ENCODE peak calls at places on chromosomes 4 and X, in five cellular contexts. One of them, this sample, is unnamed.

GRCh38 chr4:81194286-81194685 is 20.7 kb downstream of the PRKG2 start:
- DNase-seq in AG09309: no peak
- DNase-seq in kidney epithelial cell: no peak
- DNase-seq in adrenal gland: no peak
- DNase-seq in tibial artery: no peak
- DNase-seq in this sample: no peak

GRCh38 chr4:56314207-56314915 is 72.9 kb downstream of the AASDH start:
- DNase-seq in adrenal gland: no peak
- DNase-seq in kidney epithelial cell: no peak
- DNase-seq in tibial artery: no peak
- DNase-seq in AG09309: no peak
- DNase-seq in this sample: peak; percentile 50

GRCh38 chrX:19852014-19853005 is 35.1 kb downstream of the SH3KBP1 start:
- DNase-seq in tibial artery: no peak
- DNase-seq in AG09309: no peak
- DNase-seq in adrenal gland: peak; percentile 30
- DNase-seq in kidney epithelial cell: no peak
- DNase-seq in this sample: no peak

GRCh38 chr4:179989975-179990374 is 2253.2 kb upstream of the TENM3 start:
- DNase-seq in tibial artery: no peak
- DNase-seq in adrenal gland: no peak
- DNase-seq in AG09309: no peak
- DNase-seq in kidney epithelial cell: peak; percentile 80
- DNase-seq in this sample: no peak

GRCh38 chr4:2295535-2296442 is 33.9 kb upstream of the MXD4 start:
- DNase-seq in adrenal gland: no peak
- DNase-seq in AG09309: no peak
- DNase-seq in tibial artery: peak; percentile 61
- DNase-seq in kidney epithelial cell: no peak
- DNase-seq in this sample: peak; percentile 71

GRCh38 chrX:44228621-44229020 is 114.9 kb downstream of the EFHC2 start:
- DNase-seq in tibial artery: no peak
- DNase-seq in AG09309: no peak
- DNase-seq in kidney epithelial cell: no peak
- DNase-seq in adrenal gland: no peak
- DNase-seq in this sample: no peak

GRCh38 chr4:95181446-95182306 is 367.1 kb downstream of the UNC5C start:
- DNase-seq in kidney epithelial cell: no peak
- DNase-seq in AG09309: no peak
- DNase-seq in adrenal gland: peak; percentile 24
- DNase-seq in tibial artery: no peak
- DNase-seq in this sample: no peak

GRCh38 chr4:87036713-87037112 is 101.9 kb downstream of the AFF1 start:
- DNase-seq in tibial artery: no peak
- DNase-seq in AG09309: no peak
- DNase-seq in adrenal gland: no peak
- DNase-seq in kidney epithelial cell: no peak
- DNase-seq in this sample: no peak

GRCh38 chrX:128676651-128677050 is 624.4 kb upstream of the ACTRT1 start:
- DNase-seq in tibial artery: no peak
- DNase-seq in kidney epithelial cell: no peak
- DNase-seq in AG09309: no peak
- DNase-seq in adrenal gland: no peak
- DNase-seq in this sample: no peak

GRCh38 chrX:120727911-120728310 is 98.1 kb upstream of the C1GALT1C1 start:
- DNase-seq in adrenal gland: no peak
- DNase-seq in kidney epithelial cell: no peak
- DNase-seq in tibial artery: no peak
- DNase-seq in AG09309: no peak
- DNase-seq in this sample: no peak

GRCh38 chr4:83217721-83218522 is 66.7 kb downstream of the COQ2 start:
- DNase-seq in kidney epithelial cell: no peak
- DNase-seq in AG09309: no peak
- DNase-seq in tibial artery: no peak
- DNase-seq in adrenal gland: peak; percentile 28
- DNase-seq in this sample: no peak

GRCh38 chr4:164134388-164134787 is 619.5 kb upstream of the SMIM31 start:
- DNase-seq in AG09309: no peak
- DNase-seq in kidney epithelial cell: no peak
- DNase-seq in tibial artery: no peak
- DNase-seq in adrenal gland: no peak
- DNase-seq in this sample: no peak

GRCh38 chrX:129478516-129478915 is 44.8 kb downstream of the SMARCA1 start:
- DNase-seq in tibial artery: no peak
- DNase-seq in kidney epithelial cell: no peak
- DNase-seq in adrenal gland: no peak
- DNase-seq in AG09309: no peak
- DNase-seq in this sample: no peak

GRCh38 chr4:56038763-56039162 is 90.0 kb downstream of the CEP135 start:
- DNase-seq in tibial artery: no peak
- DNase-seq in kidney epithelial cell: no peak
- DNase-seq in AG09309: no peak
- DNase-seq in adrenal gland: no peak
- DNase-seq in this sample: no peak

GRCh38 chr4:158129649-158130048 is 43.2 kb downstream of the GASK1B start:
- DNase-seq in tibial artery: no peak
- DNase-seq in adrenal gland: no peak
- DNase-seq in kidney epithelial cell: peak; percentile 61
- DNase-seq in AG09309: no peak
- DNase-seq in this sample: no peak

GRCh38 chr4:185254434-185254833 is 45.0 kb downstream of the SNX25 start:
- DNase-seq in tibial artery: no peak
- DNase-seq in AG09309: no peak
- DNase-seq in kidney epithelial cell: no peak
- DNase-seq in adrenal gland: no peak
- DNase-seq in this sample: no peak

GRCh38 chr4:52685316-52685715 is 26.2 kb upstream of the USP46 start:
- DNase-seq in adrenal gland: no peak
- DNase-seq in AG09309: no peak
- DNase-seq in tibial artery: no peak
- DNase-seq in kidney epithelial cell: no peak
- DNase-seq in this sample: no peak

GRCh38 chr4:165209796-165210195 is 2.4 kb downstream of the KLHL2 start:
- DNase-seq in AG09309: no peak
- DNase-seq in tibial artery: no peak
- DNase-seq in adrenal gland: no peak
- DNase-seq in kidney epithelial cell: no peak
- DNase-seq in this sample: no peak

GRCh38 chr4:74543247-74543670 is 98.3 kb downstream of the AREG start:
- DNase-seq in adrenal gland: no peak
- DNase-seq in tibial artery: no peak
- DNase-seq in AG09309: no peak
- DNase-seq in kidney epithelial cell: no peak
- DNase-seq in this sample: no peak

GRCh38 chrX:105651052-105651451 is 171.3 kb upstream of the NRK start:
- DNase-seq in adrenal gland: no peak
- DNase-seq in AG09309: no peak
- DNase-seq in kidney epithelial cell: no peak
- DNase-seq in tibial artery: no peak
- DNase-seq in this sample: no peak

GRCh38 chr4:59904331-59904730 is 1295.8 kb upstream of the ADGRL3 start:
- DNase-seq in adrenal gland: no peak
- DNase-seq in tibial artery: no peak
- DNase-seq in kidney epithelial cell: no peak
- DNase-seq in AG09309: no peak
- DNase-seq in this sample: no peak

GRCh38 chrX:69216446-69216845 is 51.2 kb upstream of the PJA1 start:
- DNase-seq in adrenal gland: no peak
- DNase-seq in tibial artery: no peak
- DNase-seq in kidney epithelial cell: no peak
- DNase-seq in AG09309: no peak
- DNase-seq in this sample: no peak

GRCh38 chr4:102253860-102254259 is 91.4 kb downstream of the SLC39A8 start:
- DNase-seq in adrenal gland: no peak
- DNase-seq in kidney epithelial cell: no peak
- DNase-seq in AG09309: no peak
- DNase-seq in tibial artery: no peak
- DNase-seq in this sample: no peak

GRCh38 chr4:6549445-6549844 is 25.5 kb upstream of the MAN2B2 start:
- DNase-seq in adrenal gland: no peak
- DNase-seq in kidney epithelial cell: no peak
- DNase-seq in tibial artery: no peak
- DNase-seq in AG09309: no peak
- DNase-seq in this sample: no peak

GRCh38 chr4:82688091-82688815 is 110.3 kb downstream of the SCD5 start:
- DNase-seq in tibial artery: no peak
- DNase-seq in kidney epithelial cell: no peak
- DNase-seq in adrenal gland: no peak
- DNase-seq in AG09309: no peak
- DNase-seq in this sample: no peak

GRCh38 chr4:99868126-99868596 is 26.1 kb downstream of the LAMTOR3 start:
- DNase-seq in AG09309: peak; percentile 49
- DNase-seq in kidney epithelial cell: peak; percentile 21
- DNase-seq in adrenal gland: no peak
- DNase-seq in tibial artery: no peak
- DNase-seq in this sample: no peak

GRCh38 chr4:112357453-112357852 is 60.3 kb downstream of the ALPK1 start:
- DNase-seq in tibial artery: no peak
- DNase-seq in adrenal gland: no peak
- DNase-seq in kidney epithelial cell: no peak
- DNase-seq in AG09309: no peak
- DNase-seq in this sample: no peak

GRCh38 chrX:153549807-153550206 is 32.4 kb downstream of the ATP2B3 start:
- DNase-seq in kidney epithelial cell: no peak
- DNase-seq in adrenal gland: no peak
- DNase-seq in tibial artery: no peak
- DNase-seq in AG09309: no peak
- DNase-seq in this sample: no peak

GRCh38 chr4:7622371-7622770 is 187.6 kb upstream of the PSAPL1 start:
- DNase-seq in AG09309: no peak
- DNase-seq in kidney epithelial cell: no peak
- DNase-seq in adrenal gland: no peak
- DNase-seq in tibial artery: no peak
- DNase-seq in this sample: no peak

GRCh38 chr4:175290401-175290800 is 372.2 kb downstream of the ADAM29 start:
- DNase-seq in tibial artery: no peak
- DNase-seq in kidney epithelial cell: no peak
- DNase-seq in AG09309: peak; percentile 47
- DNase-seq in adrenal gland: no peak
- DNase-seq in this sample: no peak

GRCh38 chrX:19756577-19757131 is 130.7 kb downstream of the SH3KBP1 start:
- DNase-seq in tibial artery: no peak
- DNase-seq in adrenal gland: no peak
- DNase-seq in AG09309: no peak
- DNase-seq in kidney epithelial cell: no peak
- DNase-seq in this sample: no peak

GRCh38 chr4:72255269-72255668 is 223.5 kb downstream of the NPFFR2 start:
- DNase-seq in tibial artery: no peak
- DNase-seq in adrenal gland: no peak
- DNase-seq in AG09309: no peak
- DNase-seq in kidney epithelial cell: no peak
- DNase-seq in this sample: no peak

GRCh38 chrX:153645921-153646481 is 1.0 kb upstream of the DUSP9 start:
- DNase-seq in adrenal gland: peak; percentile 10
- DNase-seq in tibial artery: peak; percentile 29
- DNase-seq in kidney epithelial cell: no peak
- DNase-seq in AG09309: no peak
- DNase-seq in this sample: no peak

GRCh38 chr4:186724048-186724860 is 598 bp upstream of the FAT1 start:
- DNase-seq in kidney epithelial cell: no peak
- DNase-seq in adrenal gland: no peak
- DNase-seq in AG09309: no peak
- DNase-seq in tibial artery: peak; percentile 83
- DNase-seq in this sample: peak; percentile 80

GRCh38 chrX:115895678-115896329 is 274.7 kb upstream of the AGTR2 start:
- DNase-seq in tibial artery: no peak
- DNase-seq in adrenal gland: no peak
- DNase-seq in AG09309: no peak
- DNase-seq in kidney epithelial cell: no peak
- DNase-seq in this sample: no peak
- TF ChIP-seq CTCF in tibial artery: no peak
- TF ChIP-seq CTCF in adrenal gland: no peak
- TF ChIP-seq CTCF in AG09309: no peak
- TF ChIP-seq CTCF in kidney epithelial cell: no peak
- TF ChIP-seq CTCF in this sample: no peak

GRCh38 chrX:132853040-132853439 is 105.4 kb downstream of the HS6ST2 start:
- DNase-seq in adrenal gland: no peak
- DNase-seq in AG09309: no peak
- DNase-seq in kidney epithelial cell: no peak
- DNase-seq in tibial artery: no peak
- DNase-seq in this sample: no peak

GRCh38 chrX:132861076-132861475 is 97.4 kb downstream of the HS6ST2 start:
- DNase-seq in adrenal gland: no peak
- DNase-seq in tibial artery: no peak
- DNase-seq in AG09309: no peak
- DNase-seq in kidney epithelial cell: no peak
- DNase-seq in this sample: no peak

GRCh38 chrX:132858018-132858417 is 100.4 kb downstream of the HS6ST2 start:
- DNase-seq in adrenal gland: no peak
- DNase-seq in kidney epithelial cell: no peak
- DNase-seq in tibial artery: no peak
- DNase-seq in AG09309: no peak
- DNase-seq in this sample: no peak

GRCh38 chrX:132860200-132860599 is 98.2 kb downstream of the HS6ST2 start:
- DNase-seq in AG09309: no peak
- DNase-seq in adrenal gland: no peak
- DNase-seq in kidney epithelial cell: no peak
- DNase-seq in tibial artery: no peak
- DNase-seq in this sample: no peak

GRCh38 chrX:132855760-132856341 is 102.6 kb downstream of the HS6ST2 start:
- DNase-seq in kidney epithelial cell: no peak
- DNase-seq in AG09309: no peak
- DNase-seq in tibial artery: no peak
- DNase-seq in adrenal gland: no peak
- DNase-seq in this sample: no peak
- H3K4me3 ChIP-seq in kidney epithelial cell: no peak overlapping the region
- H3K4me3 ChIP-seq in AG09309: no peak overlapping the region
- H3K4me3 ChIP-seq in tibial artery: no peak overlapping the region
- H3K4me3 ChIP-seq in adrenal gland: no peak overlapping the region
- H3K4me3 ChIP-seq in this sample: no peak overlapping the region

GRCh38 chr4:67714248-67714583 is 13.3 kb upstream of the UBA6 start:
- DNase-seq in AG09309: no peak
- DNase-seq in tibial artery: no peak
- DNase-seq in kidney epithelial cell: no peak
- DNase-seq in adrenal gland: peak; percentile 45
- DNase-seq in this sample: no peak

GRCh38 chr4:67713531-67714247 is 12.7 kb upstream of the UBA6 start:
- DNase-seq in AG09309: no peak
- DNase-seq in kidney epithelial cell: no peak
- DNase-seq in tibial artery: no peak
- DNase-seq in adrenal gland: no peak
- DNase-seq in this sample: no peak

GRCh38 chr4:67712650-67713530 is 11.9 kb upstream of the UBA6 start:
- DNase-seq in kidney epithelial cell: no peak
- DNase-seq in adrenal gland: no peak
- DNase-seq in tibial artery: no peak
- DNase-seq in AG09309: no peak
- DNase-seq in this sample: no peak

GRCh38 chr4:67717586-67717985 is 16.6 kb upstream of the UBA6 start:
- DNase-seq in kidney epithelial cell: no peak
- DNase-seq in adrenal gland: no peak
- DNase-seq in tibial artery: no peak
- DNase-seq in AG09309: no peak
- DNase-seq in this sample: no peak

GRCh38 chr4:67714955-67715354 is 14.0 kb upstream of the UBA6 start:
- DNase-seq in AG09309: no peak
- DNase-seq in adrenal gland: no peak
- DNase-seq in tibial artery: no peak
- DNase-seq in kidney epithelial cell: no peak
- DNase-seq in this sample: no peak
- TF ChIP-seq CTCF in AG09309: no peak
- TF ChIP-seq CTCF in adrenal gland: no peak
- TF ChIP-seq CTCF in tibial artery: no peak
- TF ChIP-seq CTCF in kidney epithelial cell: no peak
- TF ChIP-seq CTCF in this sample: no peak

GRCh38 chrX:3549442-3549875 is 164.0 kb downstream of the PRKX start:
- DNase-seq in tibial artery: no peak
- DNase-seq in AG09309: no peak
- DNase-seq in kidney epithelial cell: no peak
- DNase-seq in adrenal gland: peak; percentile 40
- DNase-seq in this sample: no peak
- H3K4me3 ChIP-seq in tibial artery: peak overlapping the region; percentile 31
- H3K4me3 ChIP-seq in AG09309: peak overlapping the region; percentile 32
- H3K4me3 ChIP-seq in kidney epithelial cell: no peak overlapping the region
- H3K4me3 ChIP-seq in adrenal gland: no peak overlapping the region
- H3K4me3 ChIP-seq in this sample: peak overlapping the region; percentile 45

This sample was measured in coronary artery.